ENCODE peak calls at places on chromosomes 12 and 14, in four cellular contexts. G, D, K and X are unnamed samples.
A peak's percentile ranks its signal among the peaks of the same experiment; 100 is the strongest.

GRCh38 chr12:45725631-45726593 is 3.6 kb upstream of the ARID2 start:
- DNase-seq in G (peak; percentile 51), D (peak; percentile 81), K (no peak), X (peak; percentile 42)

GRCh38 chr12:109124878-109125648 is 8.7 kb downstream of the ACACB start:
- DNase-seq in G (no peak), D (no peak), K (no peak), X (no peak)

GRCh38 chr12:130079254-130079653 is 83.0 kb upstream of the FZD10 start:
- DNase-seq in G (no peak), D (no peak), K (no peak), X (no peak)

GRCh38 chr12:9944404-9944803 is 12.2 kb upstream of the CLEC2A start:
- DNase-seq in G (no peak), D (no peak), K (no peak), X (no peak)

GRCh38 chr12:121581681-121582439 is 1.0 kb upstream of the KDM2B start:
- DNase-seq in G (peak; percentile 50), D (peak; percentile 21), K (no peak), X (peak; percentile 65)

GRCh38 chr14:95095991-95096390 is 61.3 kb downstream of the DICER1 start:
- DNase-seq in G (no peak), D (no peak), K (no peak), X (no peak)

GRCh38 chr12:3967556-3968160 is 94.5 kb upstream of the PARP11 start:
- DNase-seq in G (no peak), D (no peak), K (no peak), X (no peak)

GRCh38 chr12:113945174-113946173 is 20.7 kb downstream of the RBM19 start:
- DNase-seq in G (no peak), D (no peak), K (no peak), X (no peak)

GRCh38 chr12:119354187-119354586 is 19.7 kb downstream of the CCDC60 start:
- DNase-seq in G (no peak), D (no peak), K (no peak), X (no peak)

GRCh38 chr12:67766370-67766769 is 117.8 kb downstream of the DYRK2 start:
- DNase-seq in G (peak; percentile 90), D (no peak), K (no peak), X (no peak)

GRCh38 chr12:92927436-92928116 is 1.5 kb downstream of the EEA1 start:
- DNase-seq in G (peak; percentile 77), D (peak; percentile 81), K (no peak), X (peak; percentile 21)

GRCh38 chr14:64510127-64510808 is 5.7 kb downstream of the ZBTB1 start:
- DNase-seq in G (no peak), D (no peak), K (no peak), X (no peak)

GRCh38 chr14:53952533-53952932 is 4.1 kb downstream of the BMP4 start:
- DNase-seq in G (no peak), D (peak; percentile 33), K (no peak), X (no peak)

GRCh38 chr12:62252576-62252975 is 7.6 kb upstream of the USP15 start:
- DNase-seq in G (peak; percentile 54), D (no peak), K (no peak), X (no peak)

GRCh38 chr14:49612671-49613070 is 7.8 kb downstream of the RPL36AL start:
- DNase-seq in G (no peak), D (no peak), K (no peak), X (no peak)

GRCh38 chr12:49092086-49092815 is 2.4 kb downstream of the DHH start:
- DNase-seq in G (peak; percentile 30), D (peak; percentile 62), K (no peak), X (peak; percentile 98)

GRCh38 chr14:67497716-67498115 is 9.2 kb upstream of the TMEM229B start:
- DNase-seq in G (no peak), D (no peak), K (no peak), X (no peak)
- H3K9me1 ChIP-seq in G (no peaks in the 10 kb centered on the region), D (no peaks in the 10 kb centered on the region), K (no peaks in the 10 kb centered on the region), X (no peaks in the 10 kb centered on the region)

DNA sequence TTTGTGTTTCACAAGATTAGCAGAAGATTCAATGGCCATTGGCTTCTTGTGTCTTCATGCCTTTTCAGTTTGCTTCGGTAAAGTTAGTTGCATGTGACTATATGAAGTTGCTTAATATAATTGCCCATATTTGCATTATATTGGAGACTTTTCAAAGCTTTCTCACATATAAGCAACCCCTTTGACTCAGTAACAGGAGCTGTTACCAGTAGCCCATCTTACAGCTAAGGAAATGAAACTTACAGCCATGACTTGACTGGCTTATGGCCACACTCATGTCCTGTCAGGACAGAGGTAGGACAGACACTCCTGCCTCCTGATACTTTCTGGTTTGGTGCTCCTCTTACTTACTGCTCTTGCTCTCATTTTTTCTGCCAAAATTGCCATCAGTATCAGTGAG is 1082.1 kb downstream of the BCL11B start:
- DNase-seq in G (no peak), D (no peak), K (no peak), X (no peak)
- H3K9me1 ChIP-seq in G (no peaks in the 10 kb centered on the region), D (no peaks in the 10 kb centered on the region), K (no peaks in the 10 kb centered on the region), X (no peaks in the 10 kb centered on the region)

GRCh38 chr12:38614171-38614570 is 291.2 kb downstream of the CPNE8 start:
- DNase-seq in G (no peak), D (no peak), K (no peak), X (no peak)
- H3K9me1 ChIP-seq in G (no peaks in the 10 kb centered on the region), D (no peaks in the 10 kb centered on the region), K (no peaks in the 10 kb centered on the region), X (no peaks in the 10 kb centered on the region)

DNA sequence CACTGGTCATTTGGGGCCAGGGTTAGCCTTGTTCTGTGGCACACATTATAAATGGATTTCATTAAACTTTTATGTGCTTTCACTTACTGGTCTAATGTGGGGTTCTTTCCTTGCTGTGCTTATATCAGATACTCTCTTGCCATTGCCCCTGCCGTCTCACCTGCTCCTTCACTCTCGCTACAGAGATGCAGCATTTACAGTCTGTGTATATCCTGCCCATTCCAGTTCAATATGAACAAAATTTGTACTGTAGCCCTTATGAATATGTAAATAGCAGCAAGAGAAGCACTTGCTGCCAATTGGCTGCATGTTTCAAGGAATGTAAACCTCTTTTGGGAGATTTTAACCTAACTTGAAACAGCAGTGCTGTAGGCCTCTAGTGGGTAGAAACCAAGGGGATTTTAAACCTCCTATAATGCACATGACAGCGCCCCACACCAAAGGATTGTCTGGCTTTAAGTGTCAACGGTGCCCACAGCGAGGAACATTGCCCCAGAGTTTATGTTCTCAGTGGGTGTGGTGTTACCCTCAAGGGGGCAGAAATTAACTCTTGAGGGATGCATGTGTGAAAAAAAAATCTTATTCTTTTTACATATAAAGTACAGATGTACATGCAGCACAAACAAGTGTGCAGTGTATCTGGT is 19.1 kb downstream of the PCNX1 start:
- DNase-seq in G (no peak), D (no peak), K (no peak), X (no peak)
- H3K9me1 ChIP-seq in G (peaks cover 8% of the 10 kb centered on the region), D (no peaks in the 10 kb centered on the region), K (peaks cover 3% of the 10 kb centered on the region), X (no peaks in the 10 kb centered on the region)

GRCh38 chr12:13275366-13275765 is 78.8 kb downstream of the EMP1 start:
- DNase-seq in G (no peak), D (peak; percentile 86), K (no peak), X (no peak)

GRCh38 chr12:13273097-13273496 is 76.6 kb downstream of the EMP1 start:
- DNase-seq in G (no peak), D (no peak), K (no peak), X (no peak)

GRCh38 chr12:13270817-13271216 is 74.3 kb downstream of the EMP1 start:
- DNase-seq in G (no peak), D (no peak), K (no peak), X (no peak)

GRCh38 chr12:13277278-13277677 is 80.8 kb downstream of the EMP1 start:
- DNase-seq in G (no peak), D (no peak), K (no peak), X (no peak)

GRCh38 chr12:13273850-13274249 is 77.3 kb downstream of the EMP1 start:
- DNase-seq in G (no peak), D (no peak), K (no peak), X (no peak)
- H3K9me1 ChIP-seq in G (no peaks in the 10 kb centered on the region), D (no peaks in the 10 kb centered on the region), K (no peaks in the 10 kb centered on the region), X (no peaks in the 10 kb centered on the region)